ENCODE peak calls at places on chromosomes 7 and 10, in five cellular contexts. J, E, R, Z and M are unnamed samples.

GRCh38 chr10:36494386-36494785 is 631.0 kb upstream of the ANKRD30A start:
- DNase-seq in Z (peak), J (no peak), E (peak), R (no peak), M (no peak)

GRCh38 chr10:49597426-49598163 is 12.5 kb upstream of the SLC18A3 start:
- DNase-seq in R (no peak), E (no peak), J (no peak), Z (no peak), M (no peak)

GRCh38 chr10:13961096-13961495 is 369.6 kb downstream of the FRMD4A start:
- DNase-seq in E (peak), Z (peak), J (no peak), R (no peak), M (no peak)

GRCh38 chr7:134329614-134330316 is 13.0 kb upstream of the SLC35B4 start:
- DNase-seq in E (no peak), R (no peak), J (no peak), Z (no peak), M (no peak)

GRCh38 chr10:97673736-97674525 is 13.1 kb downstream of the AVPI1 start:
- DNase-seq in R (no peak), J (no peak), E (peak), Z (no peak), M (no peak)

GRCh38 chr10:121138112-121138860 is 287.1 kb downstream of the WDR11 start:
- DNase-seq in J (no peak), R (no peak), E (no peak), Z (no peak), M (no peak)

GRCh38 chr7:73369009-73369408 is 41.0 kb downstream of the FKBP6 start:
- DNase-seq in Z (no peak), R (no peak), J (no peak), E (no peak), M (no peak)

GRCh38 chr10:44834131-44834530 is 77.0 kb upstream of the TMEM72 start:
- DNase-seq in Z (no peak), E (no peak), R (no peak), J (no peak), M (no peak)

GRCh38 chr7:42722726-42723125 is 189.1 kb downstream of the C7orf25 start:
- DNase-seq in E (no peak), Z (no peak), J (no peak), R (no peak), M (no peak)

GRCh38 chr7:142385528-142386340 is 127.9 kb upstream of the PRSS58 start:
- DNase-seq in E (peak), R (peak), Z (peak), J (peak), M (no peak)

GRCh38 chr7:151425670-151426075 is 14.3 kb downstream of the CRYGN start:
- DNase-seq in Z (peak), E (peak), R (no peak), J (no peak), M (peak)

GRCh38 chr7:116630932-116631449 is 41.0 kb upstream of the MET start:
- DNase-seq in J (peak), R (no peak), E (peak), Z (peak), M (peak)

GRCh38 chr7:155471728-155472127 is 13.8 kb downstream of the EN2 start:
- DNase-seq in Z (no peak), J (no peak), R (no peak), E (no peak), M (no peak)
- H3K4me3 ChIP-seq in Z (no peak), J (no peak), R (no peak), E (no peak), M (no peak)

DNA sequence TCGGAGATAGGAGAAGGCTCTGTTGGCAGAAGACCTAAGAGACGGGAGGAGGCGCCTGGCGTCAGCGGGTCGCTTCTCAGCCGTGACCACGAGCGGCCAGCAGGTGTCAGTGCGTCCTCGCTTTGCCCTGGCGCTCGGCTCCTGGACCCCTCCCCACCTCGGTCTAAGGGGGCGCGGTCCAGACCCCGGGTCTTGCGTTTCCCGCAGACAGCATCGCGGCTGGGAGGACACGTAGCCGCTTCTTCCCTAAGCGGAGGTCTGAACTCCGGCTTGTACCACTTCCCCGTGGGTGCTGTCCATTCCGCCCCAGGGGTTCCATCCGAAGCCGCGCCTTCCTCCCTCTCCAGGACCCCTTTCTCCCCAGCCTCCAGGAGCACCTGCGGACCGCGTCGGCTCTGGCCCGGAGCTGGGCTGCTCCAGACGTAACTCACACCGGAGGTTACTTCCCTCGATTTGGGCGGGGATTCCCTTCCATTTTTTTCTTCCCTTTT is 593 bp upstream of the ADRA2A start:
- DNase-seq in J (peak), Z (no peak), E (peak), R (peak), M (no peak)
- TF ChIP-seq CTCF in J (peak), Z (peak), E (peak), R (peak), M (peak)

DNA sequence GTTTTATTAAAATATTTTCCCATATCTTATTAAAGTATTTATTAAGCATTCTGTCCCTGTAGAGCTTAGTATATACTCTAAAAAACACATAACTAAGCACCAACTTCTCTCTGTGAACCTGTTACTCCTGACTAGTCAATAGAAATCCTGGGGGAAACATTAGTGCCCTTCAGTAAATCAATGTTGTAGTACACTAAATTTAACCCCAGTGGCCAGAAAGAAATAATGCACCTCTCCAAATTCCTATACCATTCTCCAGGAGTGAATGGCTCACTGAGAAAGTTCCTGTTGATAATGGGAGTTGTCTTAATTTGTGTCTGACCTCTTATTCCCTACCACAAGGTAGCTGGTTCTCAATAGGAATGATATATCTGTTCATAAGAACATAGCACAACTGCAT is 188.2 kb downstream of the SEMA3D start:
- DNase-seq in J (no peak), R (no peak), Z (no peak), E (no peak), M (no peak)
- H3K4me3 ChIP-seq in J (no peak), R (no peak), Z (no peak), E (no peak), M (no peak)

GRCh38 chr10:131928248-131929095 is 27.7 kb downstream of the PPP2R2D start:
- DNase-seq in E (peak), Z (no peak), R (no peak), J (no peak), M (no peak)
- TF ChIP-seq CTCF in E (no peak), Z (no peak), R (no peak), J (no peak), M (no peak)

GRCh38 chr7:130960208-130960988 is 226.4 kb upstream of the KLF14 start:
- DNase-seq in Z (peak), E (peak), R (no peak), J (no peak), M (peak)
- H3K4me3 ChIP-seq in Z (peak), E (peak), R (no peak), J (no peak), M (no peak)

GRCh38 chr10:129442866-129443265 is 24.2 kb upstream of the MGMT start:
- DNase-seq in J (no peak), R (no peak), E (no peak), Z (no peak), M (no peak)

GRCh38 chr10:129448539-129448938 is 18.5 kb upstream of the MGMT start:
- DNase-seq in Z (no peak), R (no peak), E (no peak), J (no peak), M (no peak)

GRCh38 chr10:129450391-129450790 is 16.6 kb upstream of the MGMT start:
- DNase-seq in R (no peak), Z (no peak), J (no peak), E (no peak), M (no peak)

GRCh38 chr10:129445445-129445844 is 21.6 kb upstream of the MGMT start:
- DNase-seq in J (no peak), E (no peak), R (no peak), Z (no peak), M (no peak)

GRCh38 chr10:129446182-129446581 is 20.9 kb upstream of the MGMT start:
- DNase-seq in R (no peak), E (no peak), Z (no peak), J (no peak), M (no peak)
- TF ChIP-seq CTCF in R (no peak), E (no peak), Z (no peak), J (no peak), M (no peak)

GRCh38 chr10:102869290-102870198 is at the start of gene AS3MT:
- DNase-seq in J (peak), Z (no peak), E (no peak), R (peak), M (no peak)

GRCh38 chr10:102863660-102864059 is 5.6 kb upstream of the AS3MT start:
- DNase-seq in E (peak), J (peak), R (no peak), Z (no peak), M (no peak)

GRCh38 chr10:102870221-102870620 is 951 bp downstream of the AS3MT start:
- DNase-seq in E (no peak), Z (no peak), R (no peak), J (peak), M (no peak)

GRCh38 chr10:102865620-102866019 is 3.6 kb upstream of the AS3MT start:
- DNase-seq in R (no peak), J (no peak), Z (no peak), E (no peak), M (no peak)

GRCh38 chr10:102868976-102869289 is 337 bp upstream of the AS3MT start:
- DNase-seq in E (no peak), J (no peak), R (peak), Z (no peak), M (no peak)
- H3K4me3 ChIP-seq in E (peak), J (peak), R (peak), Z (peak), M (peak)